ENCODE peak calls at places on chromosomes 2 and 18, in four cellular contexts. Z is HCT116, R is K562, Q is HepG2. N is an unnamed sample.

GRCh38 chr2:240928476-240929363 is 22.6 kb downstream of the CROCC2 start:
- DNase-seq in Q (no peak), R (no peak), Z (no peak), N (no peak)

GRCh38 chr2:120939595-120940318 is 204.1 kb downstream of the GLI2 start:
- DNase-seq in Q (no peak), Z (no peak), R (peak; percentile 31), N (no peak)

GRCh38 chr18:58400337-58400885 is 228.5 kb downstream of the ALPK2 start:
- DNase-seq in Q (no peak), Z (no peak), R (no peak), N (no peak)

GRCh38 chr2:130156624-130157004 is 11.7 kb upstream of the CCDC74B start:
- DNase-seq in R (no peak), Z (no peak), Q (no peak), N (no peak)

GRCh38 chr2:241399941-241400922 is 44.1 kb downstream of the FARP2 start:
- DNase-seq in R (no peak), Z (no peak), Q (peak; percentile 16), N (no peak)

GRCh38 chr2:172614932-172615331 is 59.0 kb downstream of the PDK1 start:
- DNase-seq in R (no peak), Z (no peak), Q (no peak), N (no peak)

GRCh38 chr2:169980001-169980400 is 152.7 kb downstream of the UBR3 start:
- DNase-seq in R (no peak), Q (no peak), Z (no peak), N (no peak)

GRCh38 chr18:519019-519879 is 18.7 kb upstream of the COLEC12 start:
- DNase-seq in Z (no peak), Q (no peak), R (no peak), N (no peak)

GRCh38 chr2:35978218-35978617 is 377.4 kb upstream of the CRIM1 start:
- DNase-seq in R (no peak), Q (no peak), Z (no peak), N (no peak)

GRCh38 chr2:241901500-241902351 is 32.2 kb downstream of the RTP5 start:
- DNase-seq in R (no peak), Q (no peak), Z (no peak), N (no peak)

DNA sequence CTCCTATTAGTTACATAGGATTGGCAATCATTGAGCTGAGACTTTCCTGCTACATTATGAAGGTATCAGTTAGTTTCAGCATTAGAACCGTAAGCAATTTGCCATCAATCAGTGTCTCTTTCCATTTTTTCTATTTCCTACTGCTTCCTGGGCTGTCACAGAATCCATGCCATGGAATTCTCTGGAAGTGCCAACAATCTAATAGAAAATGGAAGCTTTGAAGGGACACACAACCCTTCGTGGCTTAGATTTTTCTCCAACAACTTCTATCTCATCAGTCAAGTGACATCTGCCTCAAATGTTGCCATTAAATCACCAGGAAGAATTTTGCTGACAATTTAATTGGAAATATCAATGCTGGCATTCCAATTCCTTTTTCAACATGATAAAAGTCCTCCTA is 183.5 kb upstream of the PARD3B start:
- DNase-seq in Z (no peak), R (no peak), Q (no peak), N (no peak)
- TF ChIP-seq REST in Z (no peak), R (no peak), Q (no peak), N (no peak)

GRCh38 chr2:236137066-236137465 is 31.1 kb downstream of the GBX2 start:
- DNase-seq in Q (no peak), R (no peak), Z (no peak), N (no peak)

GRCh38 chr2:236131073-236131692 is 37.0 kb downstream of the GBX2 start:
- DNase-seq in Z (no peak), Q (no peak), R (no peak), N (no peak)

GRCh38 chr2:236133410-236134012 is 34.7 kb downstream of the GBX2 start:
- DNase-seq in Q (no peak), R (peak; percentile 12), Z (no peak), N (no peak)

GRCh38 chr2:236136483-236136882 is 31.7 kb downstream of the GBX2 start:
- DNase-seq in Q (no peak), R (no peak), Z (no peak), N (no peak)
- TF ChIP-seq SIN3A in Q (no peak), R (no peak), Z (no peak), N (no peak)

DNA sequence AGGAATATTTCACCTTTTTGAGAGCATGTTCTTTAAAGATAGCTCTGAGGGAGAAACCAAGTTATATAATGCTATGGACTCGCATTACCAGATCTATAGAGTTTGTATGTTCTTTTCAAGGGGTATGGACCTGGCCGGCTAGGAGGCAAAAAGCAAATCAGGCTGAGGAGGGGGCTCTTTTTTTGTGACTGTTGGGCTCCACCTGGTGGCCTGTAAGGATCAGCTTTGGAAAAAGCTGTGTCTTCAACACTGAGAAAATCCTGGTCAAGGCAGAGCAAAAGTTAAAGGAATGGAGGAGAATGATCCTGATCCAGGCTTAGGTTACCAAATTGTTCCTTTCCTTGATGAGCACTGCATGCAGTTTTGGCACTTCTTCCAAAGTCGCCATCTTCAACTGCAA is 180.5 kb downstream of the DIS3L2 start:
- DNase-seq in Z (peak; percentile 12), Q (peak; percentile 28), R (peak; percentile 25), N (peak; percentile 17)
- TF ChIP-seq TCF7L2 in Z (no peak), Q (no peak), R (no peak), N (no peak)

GRCh38 chr2:101063352-101063751 is 61.3 kb downstream of the RPL31 start:
- DNase-seq in Z (no peak), Q (peak; percentile 25), R (no peak), N (no peak)
- TF ChIP-seq REST in Z (no peak), Q (no peak), R (no peak), N (no peak)

GRCh38 chr2:28707592-28707991 is 44.0 kb upstream of the PPP1CB start:
- DNase-seq in Q (no peak), R (no peak), Z (no peak), N (no peak)
- TF ChIP-seq SIN3A in Q (no peak), R (no peak), Z (no peak), N (no peak)

N was measured in Panc1.